ENCODE peak calls at places on chromosomes 13 and 19, in six cellular contexts. One of them, this sample, is unnamed.
A peak's percentile ranks its signal among the peaks of the same experiment; 100 is the strongest.

GRCh38 chr13:52933547-52934167 is 85.2 kb upstream of the PCDH8 start:
- DNase-seq in pancreas: no peak
- DNase-seq in thyroid gland: no peak
- DNase-seq in psoas muscle: no peak
- DNase-seq in CD8-positive, alpha-beta memory T cell: no peak
- DNase-seq in CD8-positive, alpha-beta T cell: no peak
- DNase-seq in this sample: no peak

GRCh38 chr19:58248886-58249285 is 20.2 kb downstream of the ZNF544 start:
- DNase-seq in pancreas: no peak
- DNase-seq in thyroid gland: no peak
- DNase-seq in psoas muscle: no peak
- DNase-seq in CD8-positive, alpha-beta memory T cell: no peak
- DNase-seq in CD8-positive, alpha-beta T cell: no peak
- DNase-seq in this sample: no peak

GRCh38 chr13:81738364-81738763 is 1397.4 kb upstream of the SPRY2 start:
- DNase-seq in pancreas: no peak
- DNase-seq in thyroid gland: no peak
- DNase-seq in psoas muscle: no peak
- DNase-seq in CD8-positive, alpha-beta memory T cell: no peak
- DNase-seq in CD8-positive, alpha-beta T cell: no peak
- DNase-seq in this sample: no peak

GRCh38 chr19:12580180-12580694 is 29.0 kb upstream of the ZNF564 start:
- DNase-seq in pancreas: no peak
- DNase-seq in thyroid gland: no peak
- DNase-seq in psoas muscle: no peak
- DNase-seq in CD8-positive, alpha-beta memory T cell: no peak
- DNase-seq in CD8-positive, alpha-beta T cell: no peak
- DNase-seq in this sample: no peak

GRCh38 chr19:46040952-46041500 is at the start of gene IGFL4:
- DNase-seq in pancreas: no peak
- DNase-seq in thyroid gland: no peak
- DNase-seq in psoas muscle: no peak
- DNase-seq in CD8-positive, alpha-beta memory T cell: no peak
- DNase-seq in CD8-positive, alpha-beta T cell: no peak
- DNase-seq in this sample: no peak

GRCh38 chr19:45954132-45954531 is 19.5 kb downstream of the NOVA2 start:
- DNase-seq in pancreas: no peak
- DNase-seq in thyroid gland: no peak
- DNase-seq in psoas muscle: no peak
- DNase-seq in CD8-positive, alpha-beta memory T cell: no peak
- DNase-seq in CD8-positive, alpha-beta T cell: no peak
- DNase-seq in this sample: no peak

GRCh38 chr19:532578-533484 is 1.3 kb downstream of the CDC34 start:
- DNase-seq in pancreas: peak; percentile 83
- DNase-seq in thyroid gland: peak; percentile 79
- DNase-seq in psoas muscle: peak; percentile 84
- DNase-seq in CD8-positive, alpha-beta memory T cell: no peak
- DNase-seq in CD8-positive, alpha-beta T cell: peak; percentile 56
- DNase-seq in this sample: peak; percentile 67

GRCh38 chr13:49305824-49306425 is 58.2 kb downstream of the CDADC1 start:
- DNase-seq in pancreas: no peak
- DNase-seq in thyroid gland: no peak
- DNase-seq in psoas muscle: no peak
- DNase-seq in CD8-positive, alpha-beta memory T cell: no peak
- DNase-seq in CD8-positive, alpha-beta T cell: no peak
- DNase-seq in this sample: no peak

GRCh38 chr19:31535691-31536460 is 186.6 kb upstream of the TSHZ3 start:
- DNase-seq in pancreas: no peak
- DNase-seq in thyroid gland: no peak
- DNase-seq in psoas muscle: no peak
- DNase-seq in CD8-positive, alpha-beta memory T cell: no peak
- DNase-seq in CD8-positive, alpha-beta T cell: no peak
- DNase-seq in this sample: no peak

GRCh38 chr19:29884044-29884443 is 58.0 kb upstream of the URI1 start:
- DNase-seq in pancreas: no peak
- DNase-seq in thyroid gland: no peak
- DNase-seq in psoas muscle: no peak
- DNase-seq in CD8-positive, alpha-beta memory T cell: no peak
- DNase-seq in CD8-positive, alpha-beta T cell: no peak
- DNase-seq in this sample: no peak

GRCh38 chr13:110245421-110245899 is 61.5 kb downstream of the COL4A1 start:
- DNase-seq in pancreas: no peak
- DNase-seq in thyroid gland: no peak
- DNase-seq in psoas muscle: no peak
- DNase-seq in CD8-positive, alpha-beta memory T cell: no peak
- DNase-seq in CD8-positive, alpha-beta T cell: no peak
- DNase-seq in this sample: no peak

GRCh38 chr13:28100149-28101121 is at the start of gene FLT3:
- DNase-seq in pancreas: peak; percentile 45
- DNase-seq in thyroid gland: peak; percentile 42
- DNase-seq in psoas muscle: no peak
- DNase-seq in CD8-positive, alpha-beta memory T cell: peak; percentile 2
- DNase-seq in CD8-positive, alpha-beta T cell: peak; percentile 25
- DNase-seq in this sample: peak; percentile 35

GRCh38 chr13:75650991-75651390 is 14.9 kb downstream of the LMO7 start:
- DNase-seq in pancreas: no peak
- DNase-seq in thyroid gland: no peak
- DNase-seq in psoas muscle: no peak
- DNase-seq in CD8-positive, alpha-beta memory T cell: no peak
- DNase-seq in CD8-positive, alpha-beta T cell: no peak
- DNase-seq in this sample: no peak

GRCh38 chr19:36916991-36917390 is 859 bp downstream of the ZNF568 start:
- DNase-seq in pancreas: no peak
- DNase-seq in thyroid gland: peak; percentile 16
- DNase-seq in psoas muscle: no peak
- DNase-seq in CD8-positive, alpha-beta memory T cell: no peak
- DNase-seq in CD8-positive, alpha-beta T cell: no peak
- DNase-seq in this sample: no peak

GRCh38 chr19:46845959-46846459 is 4.6 kb downstream of the AP2S1 start:
- DNase-seq in pancreas: no peak
- DNase-seq in thyroid gland: no peak
- DNase-seq in psoas muscle: no peak
- DNase-seq in CD8-positive, alpha-beta memory T cell: no peak
- DNase-seq in CD8-positive, alpha-beta T cell: no peak
- DNase-seq in this sample: no peak

GRCh38 chr13:43085545-43085944 is 62.2 kb downstream of the DNAJC15 start:
- DNase-seq in pancreas: no peak
- DNase-seq in thyroid gland: no peak
- DNase-seq in psoas muscle: no peak
- DNase-seq in CD8-positive, alpha-beta memory T cell: no peak
- DNase-seq in CD8-positive, alpha-beta T cell: no peak
- DNase-seq in this sample: no peak

GRCh38 chr19:44662686-44663085 is 8.6 kb upstream of the CEACAM19 start:
- DNase-seq in pancreas: no peak
- DNase-seq in thyroid gland: no peak
- DNase-seq in psoas muscle: no peak
- DNase-seq in CD8-positive, alpha-beta memory T cell: no peak
- DNase-seq in CD8-positive, alpha-beta T cell: no peak
- DNase-seq in this sample: no peak

GRCh38 chr19:16036941-16037340 is 39.4 kb upstream of the TPM4 start:
- DNase-seq in pancreas: no peak
- DNase-seq in thyroid gland: no peak
- DNase-seq in psoas muscle: no peak
- DNase-seq in CD8-positive, alpha-beta memory T cell: no peak
- DNase-seq in CD8-positive, alpha-beta T cell: no peak
- DNase-seq in this sample: no peak

GRCh38 chr13:31625115-31625514 is 114.2 kb upstream of the RXFP2 start:
- DNase-seq in pancreas: no peak
- DNase-seq in thyroid gland: no peak
- DNase-seq in psoas muscle: no peak
- DNase-seq in CD8-positive, alpha-beta memory T cell: no peak
- DNase-seq in CD8-positive, alpha-beta T cell: no peak
- DNase-seq in this sample: no peak

GRCh38 chr13:25292301-25292700 is 5.0 kb upstream of the MTMR6 start:
- DNase-seq in pancreas: no peak
- DNase-seq in thyroid gland: no peak
- DNase-seq in psoas muscle: peak; percentile 14
- DNase-seq in CD8-positive, alpha-beta memory T cell: no peak
- DNase-seq in CD8-positive, alpha-beta T cell: no peak
- DNase-seq in this sample: no peak

GRCh38 chr19:44512326-44513298 is 12.3 kb upstream of the ZNF180 start:
- DNase-seq in pancreas: no peak
- DNase-seq in thyroid gland: no peak
- DNase-seq in psoas muscle: no peak
- DNase-seq in CD8-positive, alpha-beta memory T cell: no peak
- DNase-seq in CD8-positive, alpha-beta T cell: no peak
- DNase-seq in this sample: no peak

GRCh38 chr13:51420681-51421476 is 32.0 kb downstream of the INTS6 start:
- DNase-seq in pancreas: no peak
- DNase-seq in thyroid gland: no peak
- DNase-seq in psoas muscle: no peak
- DNase-seq in CD8-positive, alpha-beta memory T cell: no peak
- DNase-seq in CD8-positive, alpha-beta T cell: no peak
- DNase-seq in this sample: no peak
- H3K4me1 ChIP-seq in pancreas: peaks cover 41% of the 10 kb centered on the region
- H3K4me1 ChIP-seq in thyroid gland: peaks cover 48% of the 10 kb centered on the region
- H3K4me1 ChIP-seq in psoas muscle: peaks cover 20% of the 10 kb centered on the region
- H3K4me1 ChIP-seq in CD8-positive, alpha-beta memory T cell: peaks cover 45% of the 10 kb centered on the region
- H3K4me1 ChIP-seq in CD8-positive, alpha-beta T cell: peaks cover 47% of the 10 kb centered on the region
- H3K4me1 ChIP-seq in this sample: peaks cover 7% of the 10 kb centered on the region

GRCh38 chr19:54938906-54939305 is 8.4 kb downstream of the NLRP7 start:
- DNase-seq in pancreas: no peak
- DNase-seq in thyroid gland: no peak
- DNase-seq in psoas muscle: no peak
- DNase-seq in CD8-positive, alpha-beta memory T cell: no peak
- DNase-seq in CD8-positive, alpha-beta T cell: no peak
- DNase-seq in this sample: no peak

DNA sequence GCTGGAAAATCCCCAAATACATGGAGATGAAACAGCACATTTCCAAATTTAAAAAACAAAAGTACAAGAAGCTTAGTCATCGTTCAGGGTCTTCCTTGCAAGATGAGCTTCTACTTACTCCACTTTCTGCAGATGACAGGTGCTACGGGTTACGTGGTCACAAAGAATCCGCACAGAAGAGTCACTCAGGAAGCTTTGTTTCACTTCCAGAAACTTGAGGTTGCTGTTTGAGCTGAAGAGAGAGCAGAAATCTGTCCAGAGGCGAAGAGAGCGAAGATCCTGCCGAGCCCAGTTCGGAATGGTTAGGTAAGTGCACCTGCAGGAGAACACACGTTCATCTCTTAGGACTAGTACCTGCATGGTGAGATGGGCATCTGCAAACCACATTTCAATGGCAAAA is 9.4 kb downstream of the NLRP7 start:
- DNase-seq in pancreas: no peak
- DNase-seq in thyroid gland: no peak
- DNase-seq in psoas muscle: no peak
- DNase-seq in CD8-positive, alpha-beta memory T cell: no peak
- DNase-seq in CD8-positive, alpha-beta T cell: no peak
- DNase-seq in this sample: no peak
- H3K9me3 ChIP-seq in pancreas: no peaks in the 10 kb centered on the region
- H3K9me3 ChIP-seq in thyroid gland: no peaks in the 10 kb centered on the region
- H3K9me3 ChIP-seq in psoas muscle: no peaks in the 10 kb centered on the region
- H3K9me3 ChIP-seq in CD8-positive, alpha-beta memory T cell: no peaks in the 10 kb centered on the region
- H3K9me3 ChIP-seq in CD8-positive, alpha-beta T cell: no peaks in the 10 kb centered on the region
- H3K9me3 ChIP-seq in this sample: no peaks in the 10 kb centered on the region

GRCh38 chr19:51211833-51212232 is 13.0 kb upstream of the CD33 start:
- DNase-seq in pancreas: no peak
- DNase-seq in thyroid gland: no peak
- DNase-seq in psoas muscle: no peak
- DNase-seq in CD8-positive, alpha-beta memory T cell: no peak
- DNase-seq in CD8-positive, alpha-beta T cell: no peak
- DNase-seq in this sample: no peak
- H3K4me1 ChIP-seq in pancreas: no peaks in the 10 kb centered on the region
- H3K4me1 ChIP-seq in thyroid gland: no peaks in the 10 kb centered on the region
- H3K4me1 ChIP-seq in psoas muscle: no peaks in the 10 kb centered on the region
- H3K4me1 ChIP-seq in CD8-positive, alpha-beta memory T cell: no peaks in the 10 kb centered on the region
- H3K4me1 ChIP-seq in CD8-positive, alpha-beta T cell: no peaks in the 10 kb centered on the region
- H3K4me1 ChIP-seq in this sample: no peaks in the 10 kb centered on the region

GRCh38 chr19:56987184-56987583 is 132.6 kb upstream of the USP29 start:
- DNase-seq in pancreas: no peak
- DNase-seq in thyroid gland: no peak
- DNase-seq in psoas muscle: no peak
- DNase-seq in CD8-positive, alpha-beta memory T cell: no peak
- DNase-seq in CD8-positive, alpha-beta T cell: no peak
- DNase-seq in this sample: no peak
- H3K9me3 ChIP-seq in pancreas: no peaks in the 10 kb centered on the region
- H3K9me3 ChIP-seq in thyroid gland: no peaks in the 10 kb centered on the region
- H3K9me3 ChIP-seq in psoas muscle: peaks cover 10% of the 10 kb centered on the region
- H3K9me3 ChIP-seq in CD8-positive, alpha-beta memory T cell: peaks cover 5% of the 10 kb centered on the region
- H3K9me3 ChIP-seq in CD8-positive, alpha-beta T cell: no peaks in the 10 kb centered on the region
- H3K9me3 ChIP-seq in this sample: peaks cover 84% of the 10 kb centered on the region